ENCODE peak calls at places on chromosomes 2 and 18, in seven cellular contexts. One of them, this sample, is unnamed.

GRCh38 chr2:96154506-96155380 is 9.5 kb upstream of the DUSP2 start:
- DNase-seq in GM19239: no peak
- DNase-seq in neural crest cell: no peak
- DNase-seq in activated CD8-positive, alpha-beta memory T cell treated with anti-CD3 and anti-CD28 coated beads, Interleukin-2, amount 10 ng/mL, durations not matched to agents 7 days and 5 days: no peak
- DNase-seq in mucosa of gallbladder: no peak
- DNase-seq in progenitor cell of endocrine pancreas: no peak
- DNase-seq in IMR-90: no peak
- DNase-seq in this sample: no peak

GRCh38 chr18:49697757-49698595 is 115.4 kb downstream of the ACAA2 start:
- DNase-seq in progenitor cell of endocrine pancreas: no peak
- DNase-seq in IMR-90: peak
- DNase-seq in neural crest cell: no peak
- DNase-seq in GM19239: no peak
- DNase-seq in activated CD8-positive, alpha-beta memory T cell treated with anti-CD3 and anti-CD28 coated beads, Interleukin-2, amount 10 ng/mL, durations not matched to agents 7 days and 5 days: no peak
- DNase-seq in mucosa of gallbladder: no peak
- DNase-seq in this sample: no peak

GRCh38 chr2:152335016-152335850 is at the start of gene FMNL2:
- DNase-seq in mucosa of gallbladder: peak
- DNase-seq in GM19239: peak
- DNase-seq in neural crest cell: peak
- DNase-seq in IMR-90: peak
- DNase-seq in progenitor cell of endocrine pancreas: peak
- DNase-seq in activated CD8-positive, alpha-beta memory T cell treated with anti-CD3 and anti-CD28 coated beads, Interleukin-2, amount 10 ng/mL, durations not matched to agents 7 days and 5 days: peak
- DNase-seq in this sample: peak

GRCh38 chr2:205245001-205245400 is 437.3 kb upstream of the NRP2 start:
- DNase-seq in IMR-90: no peak
- DNase-seq in progenitor cell of endocrine pancreas: no peak
- DNase-seq in neural crest cell: no peak
- DNase-seq in GM19239: no peak
- DNase-seq in mucosa of gallbladder: no peak
- DNase-seq in activated CD8-positive, alpha-beta memory T cell treated with anti-CD3 and anti-CD28 coated beads, Interleukin-2, amount 10 ng/mL, durations not matched to agents 7 days and 5 days: no peak
- DNase-seq in this sample: no peak

GRCh38 chr18:57927511-57927910 is 116.5 kb upstream of the NEDD4L start:
- DNase-seq in GM19239: no peak
- DNase-seq in IMR-90: no peak
- DNase-seq in neural crest cell: no peak
- DNase-seq in progenitor cell of endocrine pancreas: no peak
- DNase-seq in mucosa of gallbladder: no peak
- DNase-seq in activated CD8-positive, alpha-beta memory T cell treated with anti-CD3 and anti-CD28 coated beads, Interleukin-2, amount 10 ng/mL, durations not matched to agents 7 days and 5 days: no peak
- DNase-seq in this sample: no peak

GRCh38 chr18:43661570-43661969 is 384.3 kb upstream of the SYT4 start:
- DNase-seq in mucosa of gallbladder: peak
- DNase-seq in neural crest cell: no peak
- DNase-seq in IMR-90: peak
- DNase-seq in progenitor cell of endocrine pancreas: no peak
- DNase-seq in activated CD8-positive, alpha-beta memory T cell treated with anti-CD3 and anti-CD28 coated beads, Interleukin-2, amount 10 ng/mL, durations not matched to agents 7 days and 5 days: no peak
- DNase-seq in GM19239: no peak
- DNase-seq in this sample: no peak

GRCh38 chr18:61637319-61637718 is 255.5 kb downstream of the RNF152 start:
- DNase-seq in progenitor cell of endocrine pancreas: no peak
- DNase-seq in IMR-90: no peak
- DNase-seq in mucosa of gallbladder: no peak
- DNase-seq in GM19239: no peak
- DNase-seq in neural crest cell: no peak
- DNase-seq in activated CD8-positive, alpha-beta memory T cell treated with anti-CD3 and anti-CD28 coated beads, Interleukin-2, amount 10 ng/mL, durations not matched to agents 7 days and 5 days: no peak
- DNase-seq in this sample: no peak

GRCh38 chr18:59996370-59996966 is 96.7 kb downstream of the PMAIP1 start:
- DNase-seq in neural crest cell: peak
- DNase-seq in GM19239: peak
- DNase-seq in progenitor cell of endocrine pancreas: peak
- DNase-seq in IMR-90: peak
- DNase-seq in activated CD8-positive, alpha-beta memory T cell treated with anti-CD3 and anti-CD28 coated beads, Interleukin-2, amount 10 ng/mL, durations not matched to agents 7 days and 5 days: peak
- DNase-seq in mucosa of gallbladder: no peak
- DNase-seq in this sample: no peak

GRCh38 chr18:46283895-46284295 is 179.7 kb downstream of the HAUS1 start:
- DNase-seq in mucosa of gallbladder: no peak
- DNase-seq in activated CD8-positive, alpha-beta memory T cell treated with anti-CD3 and anti-CD28 coated beads, Interleukin-2, amount 10 ng/mL, durations not matched to agents 7 days and 5 days: no peak
- DNase-seq in IMR-90: no peak
- DNase-seq in progenitor cell of endocrine pancreas: no peak
- DNase-seq in GM19239: no peak
- DNase-seq in neural crest cell: no peak
- DNase-seq in this sample: no peak

GRCh38 chr2:223944166-223944703 is 900 bp downstream of the WDFY1 start:
- DNase-seq in activated CD8-positive, alpha-beta memory T cell treated with anti-CD3 and anti-CD28 coated beads, Interleukin-2, amount 10 ng/mL, durations not matched to agents 7 days and 5 days: peak
- DNase-seq in IMR-90: no peak
- DNase-seq in progenitor cell of endocrine pancreas: peak
- DNase-seq in neural crest cell: peak
- DNase-seq in GM19239: no peak
- DNase-seq in mucosa of gallbladder: no peak
- DNase-seq in this sample: no peak

GRCh38 chr2:221444106-221444505 is 128.0 kb downstream of the EPHA4 start:
- DNase-seq in activated CD8-positive, alpha-beta memory T cell treated with anti-CD3 and anti-CD28 coated beads, Interleukin-2, amount 10 ng/mL, durations not matched to agents 7 days and 5 days: no peak
- DNase-seq in progenitor cell of endocrine pancreas: no peak
- DNase-seq in GM19239: no peak
- DNase-seq in IMR-90: peak
- DNase-seq in neural crest cell: no peak
- DNase-seq in mucosa of gallbladder: no peak
- DNase-seq in this sample: no peak

GRCh38 chr18:45962461-45962860 is 4.7 kb downstream of the EPG5 start:
- DNase-seq in activated CD8-positive, alpha-beta memory T cell treated with anti-CD3 and anti-CD28 coated beads, Interleukin-2, amount 10 ng/mL, durations not matched to agents 7 days and 5 days: peak
- DNase-seq in IMR-90: peak
- DNase-seq in mucosa of gallbladder: peak
- DNase-seq in GM19239: no peak
- DNase-seq in progenitor cell of endocrine pancreas: no peak
- DNase-seq in neural crest cell: no peak
- DNase-seq in this sample: no peak